ENCODE peak calls at places on chromosomes 12 and 14, in eight cellular contexts. M is HCT116; W is MCF 10A; N is Ammon's horn; G is GM12878; V is RCC 7860; T is RKO; K is activated naive CD4-positive, alpha-beta T cell treated with anti-CD3 and anti-CD28 coated beads, Interleukin-2, amount 10 ng/mL, durations not matched to agents 7 days and 5 days. Y is an unnamed sample.

GRCh38 chr12:85955127-85955526 is 81.0 kb downstream of the NTS start:
- DNase-seq in M (peak), W (peak), N (no peak), G (no peak), V (no peak), T (peak), K (no peak), Y (no peak)

GRCh38 chr14:63542231-63542999 is 762 bp downstream of the PPP2R5E start:
- DNase-seq in M (no peak), W (peak), N (no peak), G (no peak), V (no peak), T (peak), K (peak), Y (no peak)

GRCh38 chr12:127479256-127479655 is 787.7 kb upstream of the TMEM132C start:
- DNase-seq in M (no peak), W (no peak), N (no peak), G (no peak), V (no peak), T (no peak), K (no peak), Y (no peak)

GRCh38 chr14:89011727-89012271 is 187.3 kb downstream of the TTC8 start:
- DNase-seq in M (no peak), W (no peak), N (no peak), G (no peak), V (no peak), T (no peak), K (no peak), Y (no peak)

GRCh38 chr12:57483466-57483865 is 3.8 kb upstream of the ARHGAP9 start:
- DNase-seq in M (no peak), W (no peak), N (no peak), G (no peak), V (peak), T (no peak), K (no peak), Y (peak)

GRCh38 chr12:87120440-87120839 is 864.2 kb upstream of the MGAT4C start:
- DNase-seq in M (no peak), W (peak), N (no peak), G (no peak), V (no peak), T (no peak), K (no peak), Y (peak)

GRCh38 chr12:68481181-68481941 is 129.3 kb upstream of the RAP1B start:
- DNase-seq in M (no peak), W (no peak), N (no peak), G (peak), V (no peak), T (no peak), K (no peak), Y (no peak)

GRCh38 chr14:104341532-104342434 is 203.4 kb downstream of the KIF26A start:
- DNase-seq in M (peak), W (peak), N (no peak), G (no peak), V (no peak), T (peak), K (no peak), Y (peak)